ENCODE peak calls at places on chromosomes 4 and X, in six cellular contexts. J is stimulated activated effector memory CD8-positive, alpha-beta T cell treated with anti-CD3 and anti-CD28 coated beads, Interleukin-12 subunit alpha, Interleukin-12 subunit beta, amount 100 ng/mL, for 72 hours; E is naive B cell; I is neural crest cell; A is NCI-H1105; V is NCI-H510A treated with DMSO at 0.1 percent for 48 hours. P is an unnamed sample.
A peak's percentile ranks its signal among the peaks of the same experiment; 100 is the strongest.

GRCh38 chrX:69210513-69211065 is 45.3 kb upstream of the PJA1 start:
- DNase-seq in I (no peak), V (no peak), A (no peak), E (no peak), J (no peak), P (no peak)

GRCh38 chr4:101346562-101347266 is 612 bp downstream of the PPP3CA start:
- DNase-seq in J (peak; percentile 32), V (peak; percentile 15), E (no peak), I (peak; percentile 48), A (peak; percentile 57), P (peak; percentile 71)

GRCh38 chr4:132669786-132670185 is 479.3 kb upstream of the PCDH10 start:
- DNase-seq in A (no peak), E (no peak), I (no peak), J (no peak), V (no peak), P (no peak)

GRCh38 chr4:177131736-177132135 is 177.9 kb upstream of the NEIL3 start:
- DNase-seq in J (no peak), A (no peak), I (no peak), E (no peak), V (no peak), P (no peak)

GRCh38 chr4:14856076-14856926 is 146.0 kb upstream of the CPEB2 start:
- DNase-seq in E (no peak), V (no peak), A (no peak), J (peak; percentile 28), I (no peak), P (peak; percentile 75)

GRCh38 chr4:67030636-67031035 is 514.7 kb downstream of the CENPC start:
- DNase-seq in I (no peak), E (no peak), J (no peak), A (no peak), V (no peak), P (no peak)

GRCh38 chr4:181225616-181226261 is 1017.5 kb upstream of the TENM3 start:
- DNase-seq in A (no peak), E (no peak), I (no peak), J (no peak), V (no peak), P (no peak)

GRCh38 chr4:150794706-150795105 is 212.8 kb downstream of the MAB21L2 start:
- DNase-seq in E (no peak), V (no peak), A (no peak), I (no peak), J (no peak), P (no peak)

GRCh38 chr4:168710353-168710946 is 213.6 kb downstream of the PALLD start:
- DNase-seq in E (no peak), J (no peak), A (no peak), V (no peak), I (no peak), P (no peak)

GRCh38 chr4:52202931-52203330 is 151.8 kb downstream of the SPATA18 start:
- DNase-seq in E (no peak), A (no peak), J (no peak), I (no peak), V (no peak), P (no peak)

GRCh38 chr4:43242611-43243010 is 350.1 kb downstream of the GRXCR1 start:
- DNase-seq in J (no peak), I (no peak), V (no peak), E (no peak), A (no peak), P (no peak)

GRCh38 chrX:69387559-69388487 is 116.3 kb upstream of the NALF2 start:
- DNase-seq in A (peak; percentile 4), I (peak; percentile 78), E (peak; percentile 17), V (peak; percentile 36), J (peak; percentile 2), P (peak; percentile 18)

P was measured in GM06990.